ENCODE peak calls at places on chromosomes 1 and 21, in five cellular contexts. E, Y, I, W and V are unnamed samples.

GRCh38 chr1:209787551-209787950 is 3.2 kb upstream of the C1orf74 start:
- DNase-seq in I (no peak), W (no peak), E (no peak), Y (peak; percentile 41), V (no peak)

GRCh38 chr1:103267271-103267670 is 158.9 kb upstream of the COL11A1 start:
- DNase-seq in E (no peak), Y (peak; percentile 47), W (no peak), I (peak; percentile 68), V (no peak)

GRCh38 chr1:193927550-193927949 is 741.1 kb upstream of the B3GALT2 start:
- DNase-seq in I (no peak), Y (no peak), E (no peak), W (no peak), V (no peak)

GRCh38 chr1:19661721-19662228 is 2.9 kb upstream of the HTR6 start:
- DNase-seq in I (no peak), W (no peak), Y (peak; percentile 52), E (peak; percentile 46), V (peak; percentile 59)

GRCh38 chr21:42648606-42649005 is 4.8 kb upstream of the PDE9A start:
- DNase-seq in W (no peak), Y (no peak), I (no peak), E (no peak), V (no peak)

GRCh38 chr1:150186789-150187559 is 37.3 kb downstream of the PLEKHO1 start:
- DNase-seq in W (no peak), Y (peak; percentile 56), I (peak; percentile 75), E (peak; percentile 54), V (peak; percentile 73)

GRCh38 chr1:228866498-228866897 is 131.2 kb downstream of the RHOU start:
- DNase-seq in W (no peak), I (peak; percentile 21), Y (no peak), E (no peak), V (no peak)

GRCh38 chr1:232432313-232432712 is 197.6 kb downstream of the SIPA1L2 start:
- DNase-seq in E (no peak), W (no peak), Y (no peak), I (peak; percentile 36), V (peak; percentile 79)

GRCh38 chr1:38028105-38028591 is 15.6 kb downstream of the UTP11 start:
- DNase-seq in E (no peak), Y (no peak), W (no peak), I (no peak), V (no peak)